ENCODE peak calls at places on chromosomes 12 and 14, in four cellular contexts. D, T, A and W are unnamed samples.

GRCh38 chr12:42756841-42757661 is 167.5 kb upstream of the PRICKLE1 start:
- DNase-seq in D (no peak), T (peak), A (no peak), W (no peak)

GRCh38 chr12:131383291-131383690 is 327.6 kb upstream of the SFSWAP start:
- DNase-seq in D (no peak), T (no peak), A (no peak), W (no peak)

GRCh38 chr12:70840966-70841365 is 79.6 kb downstream of the PTPRR start:
- DNase-seq in D (no peak), T (no peak), A (no peak), W (no peak)

GRCh38 chr12:71155228-71155627 is 2.6 kb downstream of the TSPAN8 start:
- DNase-seq in D (no peak), T (no peak), A (no peak), W (no peak)

GRCh38 chr14:106657460-106657859 is 1131.1 kb downstream of the TMEM121 start:
- DNase-seq in D (no peak), T (no peak), A (no peak), W (no peak)

GRCh38 chr14:95140060-95140858 is 17.1 kb downstream of the DICER1 start:
- DNase-seq in D (no peak), T (peak), A (no peak), W (no peak)

GRCh38 chr14:77682158-77682553 is 25.7 kb downstream of the ALKBH1 start:
- DNase-seq in D (no peak), T (peak), A (no peak), W (no peak)

GRCh38 chr12:14156606-14157005 is 175.2 kb upstream of the GRIN2B start:
- DNase-seq in D (no peak), T (no peak), A (no peak), W (no peak)

GRCh38 chr12:75814856-75815754 is 216.5 kb downstream of the PHLDA1 start:
- DNase-seq in D (no peak), T (peak), A (peak), W (no peak)

GRCh38 chr12:13387074-13387473 is 190.5 kb downstream of the EMP1 start:
- DNase-seq in D (no peak), T (no peak), A (no peak), W (no peak)

GRCh38 chr12:79019672-79020071 is 155.1 kb downstream of the SYT1 start:
- DNase-seq in D (no peak), T (no peak), A (no peak), W (no peak)

GRCh38 chr14:103141117-103141796 is 18.0 kb downstream of the TNFAIP2 start:
- DNase-seq in D (peak), T (no peak), A (peak), W (no peak)

GRCh38 chr12:104473374-104473983 is 16.7 kb downstream of the CHST11 start:
- DNase-seq in D (no peak), T (no peak), A (no peak), W (no peak)

GRCh38 chr12:8065991-8066594 is at the start of gene C3AR1:
- DNase-seq in D (peak), T (peak), A (peak), W (no peak)

GRCh38 chr14:75232597-75232996 is 46.0 kb upstream of the FOS start:
- DNase-seq in D (no peak), T (no peak), A (no peak), W (no peak)

GRCh38 chr12:113232787-113233585 is 11.7 kb downstream of the TPCN1 start:
- DNase-seq in D (no peak), T (peak), A (no peak), W (no peak)

GRCh38 chr12:28780096-28780495 is 369.0 kb upstream of the FAR2 start:
- DNase-seq in D (no peak), T (peak), A (no peak), W (no peak)

GRCh38 chr12:104643921-104644669 is 187.3 kb downstream of the CHST11 start:
- DNase-seq in D (no peak), T (no peak), A (peak), W (no peak)

GRCh38 chr12:32944195-32944594 is 47.6 kb upstream of the PKP2 start:
- DNase-seq in D (no peak), T (no peak), A (no peak), W (no peak)

GRCh38 chr12:113267621-113268020 is 46.4 kb downstream of the TPCN1 start:
- DNase-seq in D (no peak), T (no peak), A (no peak), W (no peak)

GRCh38 chr14:35285168-35285990 is 6.8 kb upstream of the PSMA6 start:
- DNase-seq in D (peak), T (no peak), A (no peak), W (no peak)

GRCh38 chr14:32608880-32609279 is 279.8 kb downstream of the AKAP6 start:
- DNase-seq in D (no peak), T (peak), A (no peak), W (no peak)

GRCh38 chr12:64120568-64120967 is 101.5 kb downstream of the KICS2 start:
- DNase-seq in D (no peak), T (no peak), A (no peak), W (no peak)

GRCh38 chr12:108701779-108702435 is 29.4 kb downstream of the CORO1C start:
- DNase-seq in D (peak), T (peak), A (no peak), W (no peak)

GRCh38 chr12:51323966-51324895 is at the start of gene BIN2:
- DNase-seq in D (peak), T (no peak), A (peak), W (no peak)